ENCODE peak calls at places on chromosomes 6 and 20, in seven cellular contexts. One of them, this sample, is unnamed.
A peak's percentile ranks its signal among the peaks of the same experiment; 100 is the strongest.

GRCh38 chr6:106750146-106750900 is 120.9 kb downstream of the QRSL1 start:
- DNase-seq in GM23248: no peak
- DNase-seq in mammary epithelial cell: peak; percentile 81
- DNase-seq in H1: no peak
- DNase-seq in adipocyte: no peak
- DNase-seq in MM.1S: no peak
- DNase-seq in colonic mucosa: no peak
- DNase-seq in this sample: no peak

GRCh38 chr6:125144822-125145221 is 8.8 kb upstream of the TPD52L1 start:
- DNase-seq in adipocyte: no peak
- DNase-seq in GM23248: no peak
- DNase-seq in colonic mucosa: no peak
- DNase-seq in H1: no peak
- DNase-seq in mammary epithelial cell: no peak
- DNase-seq in MM.1S: no peak
- DNase-seq in this sample: no peak

GRCh38 chr20:2693286-2693995 is 861 bp downstream of the EBF4 start:
- DNase-seq in MM.1S: peak; percentile 30
- DNase-seq in GM23248: peak; percentile 15
- DNase-seq in colonic mucosa: no peak
- DNase-seq in mammary epithelial cell: no peak
- DNase-seq in H1: no peak
- DNase-seq in adipocyte: peak; percentile 69
- DNase-seq in this sample: no peak

GRCh38 chr6:57262901-57263694 is 41.0 kb upstream of the RAB23 start:
- DNase-seq in H1: no peak
- DNase-seq in MM.1S: no peak
- DNase-seq in mammary epithelial cell: peak; percentile 49
- DNase-seq in adipocyte: peak; percentile 81
- DNase-seq in GM23248: peak; percentile 97
- DNase-seq in colonic mucosa: no peak
- DNase-seq in this sample: no peak

GRCh38 chr6:2111162-2111677 is 134.2 kb downstream of the GMDS start:
- DNase-seq in adipocyte: peak; percentile 71
- DNase-seq in mammary epithelial cell: peak; percentile 84
- DNase-seq in MM.1S: no peak
- DNase-seq in GM23248: peak; percentile 72
- DNase-seq in colonic mucosa: no peak
- DNase-seq in H1: no peak
- DNase-seq in this sample: peak; percentile 9

GRCh38 chr6:22467645-22468044 is 101.7 kb upstream of the HDGFL1 start:
- DNase-seq in GM23248: no peak
- DNase-seq in adipocyte: no peak
- DNase-seq in MM.1S: no peak
- DNase-seq in H1: no peak
- DNase-seq in mammary epithelial cell: no peak
- DNase-seq in colonic mucosa: no peak
- DNase-seq in this sample: no peak

GRCh38 chr20:38787870-38788269 is 17.6 kb upstream of the PPP1R16B start:
- DNase-seq in colonic mucosa: no peak
- DNase-seq in adipocyte: no peak
- DNase-seq in mammary epithelial cell: no peak
- DNase-seq in MM.1S: no peak
- DNase-seq in H1: no peak
- DNase-seq in GM23248: no peak
- DNase-seq in this sample: no peak

GRCh38 chr20:46285072-46285471 is 23.2 kb downstream of the CDH22 start:
- DNase-seq in mammary epithelial cell: no peak
- DNase-seq in GM23248: no peak
- DNase-seq in H1: no peak
- DNase-seq in MM.1S: no peak
- DNase-seq in adipocyte: no peak
- DNase-seq in colonic mucosa: no peak
- DNase-seq in this sample: no peak

GRCh38 chr6:170011233-170012142 is 260.1 kb downstream of the ERMARD start:
- DNase-seq in mammary epithelial cell: no peak
- DNase-seq in MM.1S: no peak
- DNase-seq in colonic mucosa: peak; percentile 12
- DNase-seq in GM23248: no peak
- DNase-seq in adipocyte: no peak
- DNase-seq in H1: no peak
- DNase-seq in this sample: no peak

GRCh38 chr20:10955166-10955565 is 281.4 kb upstream of the JAG1 start:
- DNase-seq in colonic mucosa: no peak
- DNase-seq in GM23248: no peak
- DNase-seq in MM.1S: no peak
- DNase-seq in mammary epithelial cell: no peak
- DNase-seq in adipocyte: peak; percentile 9
- DNase-seq in H1: no peak
- DNase-seq in this sample: no peak

GRCh38 chr6:113640046-113640445 is 217.1 kb upstream of the MARCKS start:
- DNase-seq in GM23248: no peak
- DNase-seq in MM.1S: no peak
- DNase-seq in colonic mucosa: peak; percentile 42
- DNase-seq in adipocyte: no peak
- DNase-seq in H1: no peak
- DNase-seq in mammary epithelial cell: no peak
- DNase-seq in this sample: no peak

GRCh38 chr20:43681468-43681942 is 14.6 kb downstream of the MYBL2 start:
- DNase-seq in colonic mucosa: no peak
- DNase-seq in GM23248: peak; percentile 39
- DNase-seq in MM.1S: peak; percentile 82
- DNase-seq in H1: no peak
- DNase-seq in mammary epithelial cell: no peak
- DNase-seq in adipocyte: no peak
- DNase-seq in this sample: no peak

GRCh38 chr20:5434116-5434515 is 117.4 kb upstream of the PROKR2 start:
- DNase-seq in MM.1S: no peak
- DNase-seq in H1: no peak
- DNase-seq in colonic mucosa: no peak
- DNase-seq in GM23248: no peak
- DNase-seq in adipocyte: no peak
- DNase-seq in mammary epithelial cell: no peak
- DNase-seq in this sample: no peak

GRCh38 chr6:140320081-140320798 is 945.8 kb upstream of the CITED2 start:
- DNase-seq in adipocyte: no peak
- DNase-seq in mammary epithelial cell: no peak
- DNase-seq in GM23248: no peak
- DNase-seq in colonic mucosa: no peak
- DNase-seq in H1: no peak
- DNase-seq in MM.1S: no peak
- DNase-seq in this sample: no peak

GRCh38 chr20:12306107-12306506 is 388.4 kb downstream of the BTBD3 start:
- DNase-seq in mammary epithelial cell: peak; percentile 2
- DNase-seq in GM23248: no peak
- DNase-seq in H1: no peak
- DNase-seq in colonic mucosa: no peak
- DNase-seq in MM.1S: no peak
- DNase-seq in adipocyte: no peak
- DNase-seq in this sample: no peak

GRCh38 chr6:7188492-7188891 is 80.7 kb downstream of the RREB1 start:
- DNase-seq in GM23248: no peak
- DNase-seq in mammary epithelial cell: no peak
- DNase-seq in H1: no peak
- DNase-seq in MM.1S: peak; percentile 90
- DNase-seq in colonic mucosa: no peak
- DNase-seq in adipocyte: no peak
- DNase-seq in this sample: no peak

GRCh38 chr6:136736281-136736960 is 55.9 kb downstream of the MAP3K5 start:
- DNase-seq in colonic mucosa: no peak
- DNase-seq in mammary epithelial cell: no peak
- DNase-seq in MM.1S: no peak
- DNase-seq in H1: no peak
- DNase-seq in adipocyte: no peak
- DNase-seq in GM23248: no peak
- DNase-seq in this sample: no peak

GRCh38 chr20:15288076-15288475 is 950.7 kb upstream of the FLRT3 start:
- DNase-seq in mammary epithelial cell: no peak
- DNase-seq in MM.1S: no peak
- DNase-seq in H1: no peak
- DNase-seq in adipocyte: no peak
- DNase-seq in GM23248: no peak
- DNase-seq in colonic mucosa: no peak
- DNase-seq in this sample: no peak

GRCh38 chr6:14889172-14889571 is 356.7 kb upstream of the JARID2 start:
- DNase-seq in adipocyte: no peak
- DNase-seq in colonic mucosa: no peak
- DNase-seq in MM.1S: no peak
- DNase-seq in H1: no peak
- DNase-seq in GM23248: peak; percentile 31
- DNase-seq in mammary epithelial cell: no peak
- DNase-seq in this sample: no peak

GRCh38 chr6:119148825-119149525 is 70.5 kb upstream of the FAM184A start:
- DNase-seq in mammary epithelial cell: peak; percentile 40
- DNase-seq in H1: no peak
- DNase-seq in MM.1S: no peak
- DNase-seq in GM23248: peak; percentile 81
- DNase-seq in colonic mucosa: no peak
- DNase-seq in adipocyte: peak; percentile 41
- DNase-seq in this sample: no peak

GRCh38 chr20:2984956-2985661 is 58.3 kb upstream of the GNRH2 start:
- DNase-seq in MM.1S: no peak
- DNase-seq in mammary epithelial cell: peak; percentile 71
- DNase-seq in GM23248: peak; percentile 83
- DNase-seq in colonic mucosa: no peak
- DNase-seq in H1: no peak
- DNase-seq in adipocyte: peak; percentile 43
- DNase-seq in this sample: no peak

GRCh38 chr6:137871299-137871698 is 4.2 kb downstream of the TNFAIP3 start:
- DNase-seq in GM23248: no peak
- DNase-seq in MM.1S: no peak
- DNase-seq in adipocyte: no peak
- DNase-seq in colonic mucosa: no peak
- DNase-seq in H1: no peak
- DNase-seq in mammary epithelial cell: no peak
- DNase-seq in this sample: no peak

GRCh38 chr20:38275815-38276550 is 15.4 kb upstream of the KIAA1755 start:
- DNase-seq in GM23248: peak; percentile 83
- DNase-seq in mammary epithelial cell: peak; percentile 83
- DNase-seq in MM.1S: no peak
- DNase-seq in colonic mucosa: no peak
- DNase-seq in adipocyte: peak; percentile 74
- DNase-seq in H1: no peak
- DNase-seq in this sample: no peak

GRCh38 chr6:48378874-48379407 is 267.9 kb upstream of the PTCHD4 start:
- DNase-seq in colonic mucosa: no peak
- DNase-seq in GM23248: no peak
- DNase-seq in mammary epithelial cell: no peak
- DNase-seq in adipocyte: no peak
- DNase-seq in H1: no peak
- DNase-seq in MM.1S: no peak
- DNase-seq in this sample: no peak

GRCh38 chr6:1111361-1111760 is 200.5 kb upstream of the FOXQ1 start:
- DNase-seq in adipocyte: no peak
- DNase-seq in GM23248: no peak
- DNase-seq in mammary epithelial cell: no peak
- DNase-seq in MM.1S: no peak
- DNase-seq in colonic mucosa: no peak
- DNase-seq in H1: no peak
- DNase-seq in this sample: no peak

GRCh38 chr6:136526196-136526930 is 23.9 kb downstream of the MAP7 start:
- DNase-seq in GM23248: peak; percentile 83
- DNase-seq in MM.1S: no peak
- DNase-seq in H1: peak; percentile 51
- DNase-seq in colonic mucosa: peak; percentile 44
- DNase-seq in mammary epithelial cell: peak; percentile 64
- DNase-seq in adipocyte: peak; percentile 72
- DNase-seq in this sample: no peak

GRCh38 chr20:10356628-10357027 is 77.4 kb downstream of the MKKS start:
- DNase-seq in H1: no peak
- DNase-seq in mammary epithelial cell: no peak
- DNase-seq in MM.1S: no peak
- DNase-seq in colonic mucosa: no peak
- DNase-seq in adipocyte: no peak
- DNase-seq in GM23248: no peak
- DNase-seq in this sample: no peak

GRCh38 chr20:56953055-56953586 is 313.3 kb downstream of the BMP7 start:
- DNase-seq in mammary epithelial cell: no peak
- DNase-seq in MM.1S: no peak
- DNase-seq in adipocyte: no peak
- DNase-seq in H1: no peak
- DNase-seq in GM23248: no peak
- DNase-seq in colonic mucosa: no peak
- DNase-seq in this sample: no peak
- H3K27me3 ChIP-seq in mammary epithelial cell: no peaks in the 10 kb centered on the region
- H3K27me3 ChIP-seq in MM.1S: peaks cover 22% of the 10 kb centered on the region
- H3K27me3 ChIP-seq in adipocyte: peaks cover 67% of the 10 kb centered on the region
- H3K27me3 ChIP-seq in H1: no peaks in the 10 kb centered on the region
- H3K27me3 ChIP-seq in GM23248: peaks cover 46% of the 10 kb centered on the region
- H3K27me3 ChIP-seq in colonic mucosa: no peaks in the 10 kb centered on the region
- H3K27me3 ChIP-seq in this sample: peaks cover 38% of the 10 kb centered on the region

GRCh38 chr6:28947067-28947765 is 23.4 kb upstream of the TRIM27 start:
- DNase-seq in colonic mucosa: no peak
- DNase-seq in adipocyte: no peak
- DNase-seq in H1: no peak
- DNase-seq in GM23248: no peak
- DNase-seq in mammary epithelial cell: no peak
- DNase-seq in MM.1S: no peak
- DNase-seq in this sample: no peak
- H3K9ac ChIP-seq in colonic mucosa: no peak overlapping the region
- H3K9ac ChIP-seq in adipocyte: no peak overlapping the region
- H3K9ac ChIP-seq in H1: no peak overlapping the region
- H3K9ac ChIP-seq in GM23248: no peak overlapping the region
- H3K9ac ChIP-seq in mammary epithelial cell: no peak overlapping the region
- H3K9ac ChIP-seq in MM.1S: no peak overlapping the region
- H3K9ac ChIP-seq in this sample: no peak overlapping the region

DNA sequence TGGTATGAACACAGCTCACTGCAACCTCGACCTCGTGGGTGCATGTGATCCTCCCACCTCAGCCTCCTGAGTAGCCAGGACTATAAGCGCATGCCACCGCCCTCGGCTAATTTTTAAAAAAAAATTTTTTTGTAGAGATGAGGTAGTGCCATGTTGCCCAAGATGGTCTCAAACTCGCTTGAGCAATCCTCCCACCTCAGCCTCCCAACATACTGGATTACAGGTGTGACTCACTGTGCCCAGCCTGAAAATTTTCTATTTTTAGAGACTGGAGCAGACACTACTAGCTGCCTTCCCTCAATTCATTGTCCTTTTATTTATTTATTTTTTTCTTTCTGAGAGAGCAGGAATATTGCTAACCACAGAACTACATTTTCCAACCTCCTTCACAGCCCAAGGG is 20.3 kb upstream of the GTF3C6 start:
- DNase-seq in colonic mucosa: no peak
- DNase-seq in H1: no peak
- DNase-seq in mammary epithelial cell: peak; percentile 45
- DNase-seq in MM.1S: no peak
- DNase-seq in adipocyte: no peak
- DNase-seq in GM23248: peak; percentile 45
- DNase-seq in this sample: no peak
- H3K27me3 ChIP-seq in colonic mucosa: no peaks in the 10 kb centered on the region
- H3K27me3 ChIP-seq in H1: no peaks in the 10 kb centered on the region
- H3K27me3 ChIP-seq in mammary epithelial cell: no peaks in the 10 kb centered on the region
- H3K27me3 ChIP-seq in MM.1S: no peaks in the 10 kb centered on the region
- H3K27me3 ChIP-seq in adipocyte: no peaks in the 10 kb centered on the region
- H3K27me3 ChIP-seq in GM23248: no peaks in the 10 kb centered on the region
- H3K27me3 ChIP-seq in this sample: no peaks in the 10 kb centered on the region

DNA sequence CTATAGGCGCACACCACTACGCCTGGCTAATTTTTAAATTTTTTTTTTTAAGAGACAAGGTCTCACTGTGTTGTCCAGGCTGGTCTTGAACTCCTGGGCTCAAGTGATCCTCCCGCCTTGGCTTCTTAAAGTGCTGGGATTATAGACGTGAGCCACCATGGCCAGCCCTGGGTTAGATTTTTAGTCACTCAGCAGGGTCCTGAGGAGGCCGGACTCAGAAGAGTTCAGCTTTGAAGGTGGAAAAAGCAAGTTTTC is 44.2 kb downstream of the FGD2 start:
- DNase-seq in adipocyte: no peak
- DNase-seq in GM23248: no peak
- DNase-seq in mammary epithelial cell: no peak
- DNase-seq in H1: no peak
- DNase-seq in colonic mucosa: no peak
- DNase-seq in MM.1S: no peak
- DNase-seq in this sample: no peak
- H3K9ac ChIP-seq in adipocyte: no peak overlapping the region
- H3K9ac ChIP-seq in GM23248: no peak overlapping the region
- H3K9ac ChIP-seq in mammary epithelial cell: no peak overlapping the region
- H3K9ac ChIP-seq in H1: no peak overlapping the region
- H3K9ac ChIP-seq in colonic mucosa: no peak overlapping the region
- H3K9ac ChIP-seq in MM.1S: peak overlapping the region; percentile 24
- H3K9ac ChIP-seq in this sample: no peak overlapping the region